ENCODE peak calls at places on chromosomes 4 and X, in seven cellular contexts. G, Z, I, X, Y, A and Q are unnamed samples.

GRCh38 chr4:20272411-20272872 is 20.7 kb downstream of the SLIT2 start:
- DNase-seq in G (no peak), Z (no peak), Y (no peak), X (no peak), I (no peak), A (peak; percentile 71), Q (no peak)

GRCh38 chr4:165909947-165910346 is 36.9 kb downstream of the TLL1 start:
- DNase-seq in G (no peak), I (no peak), Z (no peak), X (peak; percentile 1), Y (no peak), A (no peak), Q (no peak)

GRCh38 chr4:48778431-48779094 is 1.5 kb downstream of the FRYL start:
- DNase-seq in Z (no peak), G (no peak), Y (no peak), A (peak; percentile 57), I (no peak), X (peak; percentile 63), Q (peak; percentile 33)

GRCh38 chrX:131068945-131069719 is 11.0 kb downstream of the ARHGAP36 start:
- DNase-seq in X (peak; percentile 3), Y (no peak), A (no peak), Z (peak; percentile 47), I (no peak), G (no peak), Q (peak; percentile 36)

GRCh38 chr4:988726-989721 is 2.2 kb downstream of the IDUA start:
- DNase-seq in Y (no peak), A (no peak), X (no peak), G (no peak), Z (no peak), I (no peak), Q (no peak)

GRCh38 chrX:13473666-13474516 is 95.5 kb upstream of the EGFL6 start:
- DNase-seq in Y (no peak), I (peak; percentile 2), X (peak; percentile 33), Z (no peak), G (peak; percentile 22), A (peak; percentile 40), Q (no peak)

GRCh38 chr4:338759-339097 is 1.1 kb downstream of the ZNF141 start:
- DNase-seq in Z (no peak), Y (no peak), G (no peak), A (no peak), I (no peak), X (no peak), Q (no peak)

GRCh38 chrX:25968920-25969319 is 169.2 kb upstream of the MAGEB18 start:
- DNase-seq in Y (no peak), X (peak; percentile 49), A (no peak), Z (peak; percentile 47), G (no peak), I (no peak), Q (no peak)

GRCh38 chr4:85078016-85078415 is 111.5 kb upstream of the WDFY3 start:
- DNase-seq in Z (no peak), Y (no peak), A (no peak), I (no peak), G (no peak), X (no peak), Q (no peak)

GRCh38 chr4:82436130-82436529 is 5.7 kb downstream of the ENOPH1 start:
- DNase-seq in G (no peak), I (no peak), X (no peak), A (no peak), Z (no peak), Y (no peak), Q (no peak)

GRCh38 chr4:56181140-56181950 is 205.9 kb downstream of the AASDH start:
- DNase-seq in G (no peak), I (no peak), X (peak; percentile 84), Z (no peak), A (no peak), Y (no peak), Q (no peak)

GRCh38 chr4:21097026-21097425 is 396.8 kb downstream of the PACRGL start:
- DNase-seq in I (no peak), A (no peak), Y (no peak), Z (no peak), X (no peak), G (no peak), Q (no peak)

GRCh38 chr4:2338754-2339457 is 77.0 kb upstream of the MXD4 start:
- DNase-seq in G (no peak), Z (no peak), A (no peak), Y (no peak), X (no peak), I (no peak), Q (no peak)

GRCh38 chrX:41300758-41301437 is 33.1 kb upstream of the DDX3X start:
- DNase-seq in A (peak; percentile 72), Z (no peak), I (no peak), G (no peak), Y (no peak), X (peak; percentile 28), Q (no peak)

GRCh38 chr4:41487868-41488267 is 50.1 kb upstream of the LIMCH1 start:
- DNase-seq in X (no peak), Z (no peak), I (no peak), Y (no peak), G (no peak), A (no peak), Q (no peak)

GRCh38 chrX:139862208-139862607 is 70.6 kb downstream of the ATP11C start:
- DNase-seq in I (no peak), A (no peak), X (no peak), G (no peak), Z (no peak), Y (no peak), Q (no peak)

GRCh38 chr4:4259484-4260100 is 11.6 kb upstream of the TMEM128 start:
- DNase-seq in A (no peak), Y (no peak), I (no peak), G (no peak), X (no peak), Z (no peak), Q (no peak)

GRCh38 chr4:151175754-151176153 is 76.3 kb downstream of the RPS3A start:
- DNase-seq in A (no peak), Z (no peak), X (no peak), G (no peak), Y (no peak), I (no peak), Q (no peak)

GRCh38 chr4:184595430-184595829 is 53.8 kb downstream of the CASP3 start:
- DNase-seq in G (no peak), I (no peak), Z (no peak), X (no peak), Y (no peak), A (no peak), Q (no peak)

GRCh38 chrX:80810365-80810978 is 795 bp upstream of the BRWD3 start:
- DNase-seq in Y (no peak), I (no peak), Z (peak; percentile 5), X (no peak), A (no peak), G (peak; percentile 11), Q (no peak)